ENCODE peak calls at places on chromosomes 3 and 15, in six cellular contexts. V is AML-193; O is NCI-H1092; K is HT1080; L is heart left ventricle; M is effector CD4-positive, alpha-beta T cell. F is an unnamed sample.

GRCh38 chr3:143476965-143477640 is 357.5 kb downstream of the CHST2 start:
- DNase-seq in M (no peak), O (no peak), K (peak; percentile 21), V (no peak), L (no peak), F (no peak)

GRCh38 chr3:10901293-10902010 is 85.4 kb downstream of the SLC6A11 start:
- DNase-seq in L (no peak), O (no peak), V (no peak), M (no peak), K (no peak), F (no peak)

GRCh38 chr3:24640330-24640877 is 145.8 kb upstream of the THRB start:
- DNase-seq in V (no peak), M (no peak), O (peak; percentile 4), L (no peak), K (peak; percentile 37), F (no peak)

GRCh38 chr3:53238051-53238850 is 17.6 kb downstream of the TKT start:
- DNase-seq in K (peak; percentile 97), L (peak; percentile 24), O (no peak), V (no peak), M (no peak), F (no peak)

GRCh38 chr3:25107918-25108617 is 320.0 kb upstream of the RARB start:
- DNase-seq in K (no peak), O (no peak), M (no peak), V (no peak), L (no peak), F (no peak)

GRCh38 chr3:126401611-126402160 is 7.0 kb downstream of the CFAP100 start:
- DNase-seq in M (no peak), V (no peak), K (no peak), L (no peak), O (no peak), F (no peak)

GRCh38 chr3:133930341-133930933 is 34.8 kb upstream of the RAB6B start:
- DNase-seq in O (no peak), L (no peak), V (peak; percentile 36), K (peak; percentile 68), M (no peak), F (no peak)

GRCh38 chr3:52298147-52299098 is 10.8 kb downstream of the GLYCTK start:
- DNase-seq in L (no peak), V (no peak), O (no peak), K (no peak), M (no peak), F (no peak)

GRCh38 chr15:40190591-40190990 is 29.7 kb downstream of the BUB1B start:
- DNase-seq in L (no peak), M (no peak), O (no peak), V (no peak), K (peak; percentile 86), F (no peak)

GRCh38 chr3:119500265-119500664 is 1.9 kb downstream of the TIMMDC1 start:
- DNase-seq in L (no peak), K (no peak), O (no peak), M (no peak), V (no peak), F (no peak)

GRCh38 chr3:23712656-23713559 is 92.8 kb upstream of the UBE2E1 start:
- DNase-seq in K (peak; percentile 81), L (peak; percentile 58), O (peak; percentile 34), V (no peak), M (no peak), F (peak; percentile 63)

GRCh38 chr3:129994883-129995559 is 20.5 kb downstream of the TRH start:
- DNase-seq in L (no peak), O (no peak), V (no peak), K (no peak), M (no peak), F (no peak)

GRCh38 chr3:126349611-126350501 is 7.4 kb downstream of the KLF15 start:
- DNase-seq in L (no peak), K (no peak), O (no peak), M (no peak), V (no peak), F (no peak)

GRCh38 chr15:90141646-90142045 is 39.4 kb upstream of the IDH2 start:
- DNase-seq in K (peak; percentile 55), L (no peak), O (no peak), M (no peak), V (no peak), F (no peak)

GRCh38 chr3:119352235-119352634 is 58.1 kb downstream of the ARHGAP31 start:
- DNase-seq in O (no peak), K (no peak), M (peak; percentile 17), L (no peak), V (peak; percentile 88), F (no peak)

GRCh38 chr15:57580428-57580827 is 11.3 kb upstream of the MYZAP start:
- DNase-seq in O (no peak), M (no peak), K (no peak), L (no peak), V (no peak), F (no peak)

GRCh38 chr15:22949074-22949547 is 31.1 kb downstream of the CYFIP1 start:
- DNase-seq in O (no peak), M (no peak), V (no peak), K (no peak), L (peak; percentile 85), F (peak; percentile 84)

GRCh38 chr3:100099621-100100020 is 14.7 kb downstream of the FILIP1L start:
- DNase-seq in K (no peak), V (no peak), M (no peak), O (no peak), L (no peak), F (no peak)

GRCh38 chr3:8987673-8988655 is 24.7 kb upstream of the RAD18 start:
- DNase-seq in V (peak; percentile 76), O (no peak), M (peak; percentile 36), L (peak; percentile 52), K (peak; percentile 52), F (peak; percentile 60)

GRCh38 chr3:114874447-114874846 is 272.6 kb downstream of the ZBTB20 start:
- DNase-seq in O (no peak), K (no peak), V (no peak), L (no peak), M (no peak), F (peak; percentile 18)

GRCh38 chr3:67678665-67679064 is 24.3 kb upstream of the SUCLG2 start:
- DNase-seq in V (no peak), O (no peak), M (no peak), L (no peak), K (no peak), F (no peak)

GRCh38 chr15:89693696-89694095 is 3.1 kb downstream of the WDR93 start:
- DNase-seq in V (no peak), L (no peak), O (no peak), K (no peak), M (no peak), F (no peak)

F was measured in heart right ventricle.